ENCODE peak calls at places on chromosomes 13 and 19, in four cellular contexts. Q is natural killer cell treated with Interleukin-12 subunit alpha and Interleukin-12 subunit beta and Interleukin-15 and Interleukin-18, amount 100 ng/mL, for 72 hours; W is heart left ventricle; L is stimulated activated naive CD8-positive, alpha-beta T cell treated with anti-CD3 and anti-CD28 coated beads, Interleukin-15, amount 100 ng/mL, for 72 hours. V is an unnamed sample.
A peak's percentile ranks its signal among the peaks of the same experiment; 100 is the strongest.

GRCh38 chr13:94129490-94129894 is 350.0 kb downstream of the DCT start:
- ATAC-seq in Q (no peak), W (peak; percentile 63), L (peak; percentile 84), V (peak; percentile 62)

GRCh38 chr13:67095621-67096020 is 134.5 kb downstream of the PCDH9 start:
- ATAC-seq in Q (no peak), W (no peak), L (no peak), V (no peak)

GRCh38 chr19:43777163-43777700 is 3.5 kb downstream of the KCNN4 start:
- ATAC-seq in L (peak; percentile 44), Q (no peak), W (no peak), V (peak; percentile 6)

GRCh38 chr13:106133025-106133424 is 402.4 kb downstream of the EFNB2 start:
- ATAC-seq in W (no peak), L (no peak), Q (no peak), V (no peak)

GRCh38 chr13:57633950-57634828 is 2.6 kb downstream of the PCDH17 start:
- ATAC-seq in Q (no peak), W (no peak), L (no peak), V (no peak)

GRCh38 chr19:35150445-35150844 is 4.1 kb upstream of the FXYD5 start:
- ATAC-seq in L (no peak), Q (no peak), W (no peak), V (no peak)

GRCh38 chr19:18514800-18515682 is 6.8 kb downstream of the ELL start:
- ATAC-seq in Q (peak; percentile 73), W (peak; percentile 40), L (no peak), V (peak; percentile 72)

GRCh38 chr13:50152655-50153309 is 137.5 kb downstream of the KCNRG start:
- ATAC-seq in Q (no peak), W (no peak), L (no peak), V (peak; percentile 34)

GRCh38 chr19:4979211-4979807 is 10.4 kb downstream of the KDM4B start:
- ATAC-seq in W (no peak), L (no peak), Q (no peak), V (no peak)

GRCh38 chr19:45884682-45885555 is 1.0 kb downstream of the IRF2BP1 start:
- ATAC-seq in L (peak; percentile 2), W (peak; percentile 4), Q (no peak), V (no peak)

GRCh38 chr19:14916848-14917247 is 24.4 kb upstream of the OR7C2 start:
- ATAC-seq in L (no peak), W (no peak), Q (no peak), V (no peak)

GRCh38 chr13:110683203-110683883 is 22.6 kb downstream of the CARS2 start:
- ATAC-seq in L (peak; percentile 65), W (peak; percentile 37), Q (no peak), V (no peak)

GRCh38 chr13:34751492-34751891 is 190.6 kb upstream of the NBEA start:
- ATAC-seq in L (no peak), W (no peak), Q (no peak), V (no peak)

V was measured in activated T-helper 17 cell treated with anti-CD3 and anti-CD28 coated beads, Interleukin-2, amount 50 U/mL, for 72 hours.